ENCODE peak calls at places on chromosomes 11 and 22, in seven cellular contexts. One of them, this sample, is unnamed.

GRCh38 chr22:23058063-23058462 is 12.3 kb upstream of the GNAZ start:
- DNase-seq in naive thymus-derived CD4-positive, alpha-beta T cell: no peak
- DNase-seq in left ventricle myocardium inferior: no peak
- DNase-seq in tibial artery: no peak
- DNase-seq in psoas muscle: no peak
- DNase-seq in neuronal stem cell: no peak
- DNase-seq in caudate nucleus: no peak
- DNase-seq in this sample: no peak

GRCh38 chr11:74678591-74679512 is 52.4 kb downstream of the CHRDL2 start:
- DNase-seq in caudate nucleus: no peak
- DNase-seq in psoas muscle: no peak
- DNase-seq in left ventricle myocardium inferior: no peak
- DNase-seq in neuronal stem cell: no peak
- DNase-seq in tibial artery: peak; percentile 46
- DNase-seq in naive thymus-derived CD4-positive, alpha-beta T cell: no peak
- DNase-seq in this sample: no peak

GRCh38 chr11:18669629-18670162 is 28.9 kb upstream of the TMEM86A start:
- DNase-seq in caudate nucleus: no peak
- DNase-seq in left ventricle myocardium inferior: no peak
- DNase-seq in tibial artery: no peak
- DNase-seq in naive thymus-derived CD4-positive, alpha-beta T cell: no peak
- DNase-seq in psoas muscle: no peak
- DNase-seq in neuronal stem cell: no peak
- DNase-seq in this sample: no peak

GRCh38 chr11:6077723-6078122 is 29.8 kb upstream of the OR56B4 start:
- DNase-seq in neuronal stem cell: no peak
- DNase-seq in naive thymus-derived CD4-positive, alpha-beta T cell: no peak
- DNase-seq in tibial artery: no peak
- DNase-seq in psoas muscle: no peak
- DNase-seq in left ventricle myocardium inferior: no peak
- DNase-seq in caudate nucleus: no peak
- DNase-seq in this sample: no peak

GRCh38 chr11:45833761-45834160 is 13.5 kb upstream of the CRY2 start:
- DNase-seq in psoas muscle: no peak
- DNase-seq in naive thymus-derived CD4-positive, alpha-beta T cell: no peak
- DNase-seq in tibial artery: peak; percentile 25
- DNase-seq in left ventricle myocardium inferior: no peak
- DNase-seq in neuronal stem cell: no peak
- DNase-seq in caudate nucleus: no peak
- DNase-seq in this sample: no peak

GRCh38 chr11:92297551-92298237 is 73.1 kb downstream of the FAT3 start:
- DNase-seq in left ventricle myocardium inferior: no peak
- DNase-seq in caudate nucleus: no peak
- DNase-seq in psoas muscle: no peak
- DNase-seq in neuronal stem cell: no peak
- DNase-seq in naive thymus-derived CD4-positive, alpha-beta T cell: no peak
- DNase-seq in tibial artery: no peak
- DNase-seq in this sample: no peak

GRCh38 chr11:78318733-78319132 is 98.9 kb downstream of the GAB2 start:
- DNase-seq in naive thymus-derived CD4-positive, alpha-beta T cell: no peak
- DNase-seq in neuronal stem cell: peak; percentile 20
- DNase-seq in tibial artery: no peak
- DNase-seq in psoas muscle: no peak
- DNase-seq in caudate nucleus: peak; percentile 74
- DNase-seq in left ventricle myocardium inferior: no peak
- DNase-seq in this sample: no peak

GRCh38 chr11:86592659-86593451 is 79.6 kb downstream of the ME3 start:
- DNase-seq in left ventricle myocardium inferior: no peak
- DNase-seq in caudate nucleus: no peak
- DNase-seq in psoas muscle: peak; percentile 59
- DNase-seq in neuronal stem cell: no peak
- DNase-seq in tibial artery: peak; percentile 73
- DNase-seq in naive thymus-derived CD4-positive, alpha-beta T cell: peak; percentile 30
- DNase-seq in this sample: peak; percentile 87

GRCh38 chr11:111422494-111423249 is 43.6 kb upstream of the POU2AF1 start:
- DNase-seq in tibial artery: no peak
- DNase-seq in left ventricle myocardium inferior: peak; percentile 32
- DNase-seq in neuronal stem cell: peak; percentile 61
- DNase-seq in naive thymus-derived CD4-positive, alpha-beta T cell: peak; percentile 30
- DNase-seq in caudate nucleus: peak; percentile 35
- DNase-seq in psoas muscle: peak; percentile 37
- DNase-seq in this sample: no peak

GRCh38 chr22:25702046-25702445 is 39.9 kb upstream of the MYO18B start:
- DNase-seq in left ventricle myocardium inferior: no peak
- DNase-seq in caudate nucleus: no peak
- DNase-seq in tibial artery: no peak
- DNase-seq in neuronal stem cell: no peak
- DNase-seq in naive thymus-derived CD4-positive, alpha-beta T cell: no peak
- DNase-seq in psoas muscle: no peak
- DNase-seq in this sample: peak; percentile 10

GRCh38 chr11:124610295-124610694 is 933 bp upstream of the PANX3 start:
- DNase-seq in naive thymus-derived CD4-positive, alpha-beta T cell: no peak
- DNase-seq in tibial artery: no peak
- DNase-seq in neuronal stem cell: no peak
- DNase-seq in psoas muscle: no peak
- DNase-seq in caudate nucleus: no peak
- DNase-seq in left ventricle myocardium inferior: no peak
- DNase-seq in this sample: no peak

GRCh38 chr11:47179655-47179991 is 2.9 kb upstream of the ARFGAP2 start:
- DNase-seq in tibial artery: no peak
- DNase-seq in left ventricle myocardium inferior: no peak
- DNase-seq in psoas muscle: peak; percentile 38
- DNase-seq in neuronal stem cell: peak; percentile 32
- DNase-seq in naive thymus-derived CD4-positive, alpha-beta T cell: peak; percentile 24
- DNase-seq in caudate nucleus: peak; percentile 24
- DNase-seq in this sample: no peak

GRCh38 chr22:26590525-26590858 is 560 bp upstream of the TPST2 start:
- DNase-seq in caudate nucleus: no peak
- DNase-seq in tibial artery: no peak
- DNase-seq in left ventricle myocardium inferior: no peak
- DNase-seq in naive thymus-derived CD4-positive, alpha-beta T cell: no peak
- DNase-seq in neuronal stem cell: no peak
- DNase-seq in psoas muscle: no peak
- DNase-seq in this sample: no peak

GRCh38 chr11:72676874-72677341 is 2.7 kb upstream of the PDE2A start:
- DNase-seq in tibial artery: no peak
- DNase-seq in caudate nucleus: peak; percentile 53
- DNase-seq in psoas muscle: peak; percentile 67
- DNase-seq in naive thymus-derived CD4-positive, alpha-beta T cell: peak; percentile 70
- DNase-seq in neuronal stem cell: peak; percentile 76
- DNase-seq in left ventricle myocardium inferior: peak; percentile 58
- DNase-seq in this sample: peak; percentile 79

GRCh38 chr11:66266378-66267038 is 1.9 kb upstream of the RAB1B start:
- DNase-seq in caudate nucleus: no peak
- DNase-seq in naive thymus-derived CD4-positive, alpha-beta T cell: no peak
- DNase-seq in psoas muscle: no peak
- DNase-seq in neuronal stem cell: no peak
- DNase-seq in tibial artery: peak; percentile 76
- DNase-seq in left ventricle myocardium inferior: no peak
- DNase-seq in this sample: no peak

GRCh38 chr11:124746621-124747243 is 5.3 kb downstream of the VSIG2 start:
- DNase-seq in caudate nucleus: peak; percentile 53
- DNase-seq in tibial artery: peak; percentile 91
- DNase-seq in psoas muscle: peak; percentile 64
- DNase-seq in neuronal stem cell: no peak
- DNase-seq in left ventricle myocardium inferior: peak; percentile 70
- DNase-seq in naive thymus-derived CD4-positive, alpha-beta T cell: peak; percentile 85
- DNase-seq in this sample: peak; percentile 94

GRCh38 chr11:125494987-125495725 is 909 bp downstream of the FEZ1 start:
- DNase-seq in left ventricle myocardium inferior: peak; percentile 37
- DNase-seq in caudate nucleus: peak; percentile 57
- DNase-seq in tibial artery: peak; percentile 68
- DNase-seq in psoas muscle: peak; percentile 47
- DNase-seq in naive thymus-derived CD4-positive, alpha-beta T cell: no peak
- DNase-seq in neuronal stem cell: peak; percentile 53
- DNase-seq in this sample: peak; percentile 74

GRCh38 chr11:3738723-3739122 is 58.6 kb downstream of the NUP98 start:
- DNase-seq in neuronal stem cell: no peak
- DNase-seq in tibial artery: no peak
- DNase-seq in psoas muscle: no peak
- DNase-seq in left ventricle myocardium inferior: no peak
- DNase-seq in caudate nucleus: no peak
- DNase-seq in naive thymus-derived CD4-positive, alpha-beta T cell: no peak
- DNase-seq in this sample: no peak

GRCh38 chr11:76955459-76956114 is 78.6 kb upstream of the B3GNT6 start:
- DNase-seq in psoas muscle: no peak
- DNase-seq in naive thymus-derived CD4-positive, alpha-beta T cell: no peak
- DNase-seq in neuronal stem cell: no peak
- DNase-seq in caudate nucleus: no peak
- DNase-seq in left ventricle myocardium inferior: no peak
- DNase-seq in tibial artery: no peak
- DNase-seq in this sample: no peak

GRCh38 chr22:24207264-24208011 is 26.2 kb downstream of the SUSD2 start:
- DNase-seq in psoas muscle: no peak
- DNase-seq in left ventricle myocardium inferior: no peak
- DNase-seq in naive thymus-derived CD4-positive, alpha-beta T cell: no peak
- DNase-seq in tibial artery: no peak
- DNase-seq in caudate nucleus: no peak
- DNase-seq in neuronal stem cell: no peak
- DNase-seq in this sample: no peak

GRCh38 chr11:35623708-35624168 is 5.5 kb downstream of the FJX1 start:
- DNase-seq in caudate nucleus: no peak
- DNase-seq in neuronal stem cell: no peak
- DNase-seq in left ventricle myocardium inferior: no peak
- DNase-seq in naive thymus-derived CD4-positive, alpha-beta T cell: no peak
- DNase-seq in tibial artery: no peak
- DNase-seq in psoas muscle: no peak
- DNase-seq in this sample: peak; percentile 67

GRCh38 chr11:12198261-12198925 is 88.0 kb downstream of the MICAL2 start:
- DNase-seq in psoas muscle: no peak
- DNase-seq in neuronal stem cell: no peak
- DNase-seq in caudate nucleus: no peak
- DNase-seq in tibial artery: peak; percentile 72
- DNase-seq in naive thymus-derived CD4-positive, alpha-beta T cell: no peak
- DNase-seq in left ventricle myocardium inferior: no peak
- DNase-seq in this sample: no peak

GRCh38 chr11:9132203-9132878 is 40.9 kb upstream of the SCUBE2 start:
- DNase-seq in caudate nucleus: no peak
- DNase-seq in neuronal stem cell: no peak
- DNase-seq in left ventricle myocardium inferior: no peak
- DNase-seq in naive thymus-derived CD4-positive, alpha-beta T cell: no peak
- DNase-seq in tibial artery: no peak
- DNase-seq in psoas muscle: no peak
- DNase-seq in this sample: no peak

GRCh38 chr22:48845356-48845936 is 982.2 kb downstream of the BRD1 start:
- DNase-seq in psoas muscle: no peak
- DNase-seq in left ventricle myocardium inferior: no peak
- DNase-seq in neuronal stem cell: no peak
- DNase-seq in tibial artery: no peak
- DNase-seq in naive thymus-derived CD4-positive, alpha-beta T cell: no peak
- DNase-seq in caudate nucleus: no peak
- DNase-seq in this sample: no peak

GRCh38 chr11:43138621-43139140 is 173.1 kb upstream of the API5 start:
- DNase-seq in left ventricle myocardium inferior: no peak
- DNase-seq in neuronal stem cell: no peak
- DNase-seq in psoas muscle: no peak
- DNase-seq in caudate nucleus: no peak
- DNase-seq in naive thymus-derived CD4-positive, alpha-beta T cell: no peak
- DNase-seq in tibial artery: no peak
- DNase-seq in this sample: no peak

GRCh38 chr22:44211946-44212930 is 31.5 kb downstream of the PARVG start:
- DNase-seq in tibial artery: no peak
- DNase-seq in left ventricle myocardium inferior: no peak
- DNase-seq in neuronal stem cell: no peak
- DNase-seq in caudate nucleus: no peak
- DNase-seq in psoas muscle: no peak
- DNase-seq in naive thymus-derived CD4-positive, alpha-beta T cell: no peak
- DNase-seq in this sample: no peak

GRCh38 chr22:44042822-44043221 is 18.7 kb downstream of the PARVB start:
- DNase-seq in tibial artery: no peak
- DNase-seq in left ventricle myocardium inferior: no peak
- DNase-seq in naive thymus-derived CD4-positive, alpha-beta T cell: no peak
- DNase-seq in psoas muscle: no peak
- DNase-seq in neuronal stem cell: no peak
- DNase-seq in caudate nucleus: no peak
- DNase-seq in this sample: no peak

GRCh38 chr11:120211522-120212258 is 858 bp downstream of the OAF start:
- DNase-seq in psoas muscle: no peak
- DNase-seq in left ventricle myocardium inferior: no peak
- DNase-seq in naive thymus-derived CD4-positive, alpha-beta T cell: no peak
- DNase-seq in caudate nucleus: no peak
- DNase-seq in tibial artery: no peak
- DNase-seq in neuronal stem cell: no peak
- DNase-seq in this sample: peak; percentile 20

GRCh38 chr11:18248561-18248960 is at the start of gene SAA2:
- DNase-seq in left ventricle myocardium inferior: no peak
- DNase-seq in tibial artery: no peak
- DNase-seq in neuronal stem cell: no peak
- DNase-seq in caudate nucleus: no peak
- DNase-seq in naive thymus-derived CD4-positive, alpha-beta T cell: no peak
- DNase-seq in psoas muscle: no peak
- DNase-seq in this sample: no peak

GRCh38 chr11:114413958-114414357 is 13.5 kb downstream of the RBM7 start:
- DNase-seq in caudate nucleus: no peak
- DNase-seq in tibial artery: no peak
- DNase-seq in psoas muscle: no peak
- DNase-seq in naive thymus-derived CD4-positive, alpha-beta T cell: no peak
- DNase-seq in neuronal stem cell: no peak
- DNase-seq in left ventricle myocardium inferior: no peak
- DNase-seq in this sample: no peak
- H3K27ac ChIP-seq in caudate nucleus: no peak overlapping the region
- H3K27ac ChIP-seq in tibial artery: no peak overlapping the region
- H3K27ac ChIP-seq in psoas muscle: no peak overlapping the region
- H3K27ac ChIP-seq in naive thymus-derived CD4-positive, alpha-beta T cell: no peak overlapping the region
- H3K27ac ChIP-seq in neuronal stem cell: no peak overlapping the region
- H3K27ac ChIP-seq in left ventricle myocardium inferior: no peak overlapping the region
- H3K27ac ChIP-seq in this sample: no peak overlapping the region

GRCh38 chr11:129644326-129644725 is 171.3 kb upstream of the TMEM45B start:
- DNase-seq in caudate nucleus: no peak
- DNase-seq in neuronal stem cell: no peak
- DNase-seq in tibial artery: no peak
- DNase-seq in left ventricle myocardium inferior: no peak
- DNase-seq in naive thymus-derived CD4-positive, alpha-beta T cell: no peak
- DNase-seq in psoas muscle: no peak
- DNase-seq in this sample: no peak
- H3K27ac ChIP-seq in caudate nucleus: no peak overlapping the region
- H3K27ac ChIP-seq in neuronal stem cell: no peak overlapping the region
- H3K27ac ChIP-seq in tibial artery: no peak overlapping the region
- H3K27ac ChIP-seq in left ventricle myocardium inferior: no peak overlapping the region
- H3K27ac ChIP-seq in naive thymus-derived CD4-positive, alpha-beta T cell: no peak overlapping the region
- H3K27ac ChIP-seq in psoas muscle: no peak overlapping the region
- H3K27ac ChIP-seq in this sample: no peak overlapping the region

GRCh38 chr22:45579306-45579705 is 76.6 kb downstream of the FBLN1 start:
- DNase-seq in naive thymus-derived CD4-positive, alpha-beta T cell: no peak
- DNase-seq in tibial artery: no peak
- DNase-seq in psoas muscle: no peak
- DNase-seq in neuronal stem cell: no peak
- DNase-seq in left ventricle myocardium inferior: no peak
- DNase-seq in caudate nucleus: no peak
- DNase-seq in this sample: no peak
- H3K27ac ChIP-seq in naive thymus-derived CD4-positive, alpha-beta T cell: no peak overlapping the region
- H3K27ac ChIP-seq in tibial artery: no peak overlapping the region
- H3K27ac ChIP-seq in psoas muscle: no peak overlapping the region
- H3K27ac ChIP-seq in neuronal stem cell: no peak overlapping the region
- H3K27ac ChIP-seq in left ventricle myocardium inferior: no peak overlapping the region
- H3K27ac ChIP-seq in caudate nucleus: no peak overlapping the region
- H3K27ac ChIP-seq in this sample: no peak overlapping the region

GRCh38 chr11:10594407-10594806 is 25.9 kb upstream of the LYVE1 start:
- DNase-seq in tibial artery: no peak
- DNase-seq in naive thymus-derived CD4-positive, alpha-beta T cell: no peak
- DNase-seq in neuronal stem cell: no peak
- DNase-seq in left ventricle myocardium inferior: no peak
- DNase-seq in caudate nucleus: no peak
- DNase-seq in psoas muscle: no peak
- DNase-seq in this sample: peak; percentile 88
- H3K27ac ChIP-seq in tibial artery: peak overlapping the region; percentile 87
- H3K27ac ChIP-seq in naive thymus-derived CD4-positive, alpha-beta T cell: no peak overlapping the region
- H3K27ac ChIP-seq in neuronal stem cell: no peak overlapping the region
- H3K27ac ChIP-seq in left ventricle myocardium inferior: no peak overlapping the region
- H3K27ac ChIP-seq in caudate nucleus: no peak overlapping the region
- H3K27ac ChIP-seq in psoas muscle: no peak overlapping the region
- H3K27ac ChIP-seq in this sample: peak overlapping the region; percentile 44